ENCODE peak calls at places on chromosomes 7 and 10, in ten cellular contexts. P, X, F, Z, B, I, G, L, H and V are unnamed samples.

GRCh38 chr10:126583507-126584200 is 86.8 kb downstream of the C10orf90 start:
- DNase-seq in P (no peak), X (no peak), F (no peak), Z (no peak), B (no peak), I (no peak), G (no peak), L (no peak), H (no peak), V (no peak)

GRCh38 chr10:99966306-99966705 is 43.4 kb downstream of the DNMBP start:
- DNase-seq in P (no peak), X (no peak), F (no peak), Z (no peak), B (peak; percentile 66), I (no peak), G (peak; percentile 78), L (no peak), H (no peak), V (no peak)

GRCh38 chr7:106561151-106561550 is 99.8 kb downstream of the CCDC71L start:
- DNase-seq in P (no peak), X (no peak), F (no peak), Z (no peak), B (no peak), I (no peak), G (no peak), L (no peak), H (no peak), V (no peak)

GRCh38 chr10:80662429-80663211 is 124.9 kb downstream of the SH2D4B start:
- DNase-seq in P (peak; percentile 56), X (peak; percentile 33), F (peak; percentile 95), Z (peak; percentile 45), B (peak; percentile 79), I (peak; percentile 37), G (peak; percentile 91), L (peak; percentile 77), H (peak; percentile 42), V (peak; percentile 93)

GRCh38 chr10:23326541-23327307 is 17.9 kb downstream of the C10orf67 start:
- DNase-seq in P (no peak), X (no peak), F (no peak), Z (no peak), B (no peak), I (no peak), G (no peak), L (no peak), H (no peak), V (no peak)

GRCh38 chr7:91196058-91196457 is 68.2 kb upstream of the FZD1 start:
- DNase-seq in P (no peak), X (no peak), F (no peak), Z (no peak), B (no peak), I (no peak), G (no peak), L (no peak), H (no peak), V (no peak)

GRCh38 chr7:111788426-111788825 is 226.1 kb upstream of the IMMP2L start:
- DNase-seq in P (no peak), X (no peak), F (peak; percentile 67), Z (no peak), B (no peak), I (no peak), G (no peak), L (no peak), H (no peak), V (peak; percentile 19)

GRCh38 chr10:125152646-125153368 is 7.6 kb downstream of the CTBP2 start:
- DNase-seq in P (no peak), X (no peak), F (peak; percentile 32), Z (no peak), B (no peak), I (no peak), G (peak; percentile 37), L (peak; percentile 54), H (no peak), V (peak; percentile 52)

GRCh38 chr10:14879055-14879800 is 562 bp downstream of the SUV39H2 start:
- DNase-seq in P (peak; percentile 5), X (peak; percentile 24), F (peak; percentile 60), Z (peak; percentile 10), B (peak; percentile 28), I (peak; percentile 31), G (no peak), L (no peak), H (peak; percentile 24), V (peak; percentile 67)

GRCh38 chr10:123972481-123973401 is 81.1 kb upstream of the CPXM2 start:
- DNase-seq in P (no peak), X (no peak), F (peak; percentile 80), Z (no peak), B (no peak), I (no peak), G (no peak), L (no peak), H (no peak), V (peak; percentile 71)

GRCh38 chr7:1288390-1288995 is 55.8 kb downstream of the UNCX start:
- DNase-seq in P (no peak), X (no peak), F (no peak), Z (no peak), B (no peak), I (no peak), G (no peak), L (no peak), H (no peak), V (no peak)

GRCh38 chr7:129126314-129126713 is 18.2 kb upstream of the TSPAN33 start:
- DNase-seq in P (no peak), X (no peak), F (no peak), Z (no peak), B (no peak), I (no peak), G (no peak), L (no peak), H (no peak), V (no peak)

GRCh38 chr10:167383-167782 is 32.1 kb downstream of the ZMYND11 start:
- DNase-seq in P (no peak), X (no peak), F (no peak), Z (no peak), B (no peak), I (no peak), G (no peak), L (no peak), H (no peak), V (no peak)

GRCh38 chr10:74104996-74105395 is 45.6 kb downstream of the AP3M1 start:
- DNase-seq in P (no peak), X (no peak), F (no peak), Z (no peak), B (no peak), I (no peak), G (no peak), L (no peak), H (no peak), V (no peak)

GRCh38 chr7:3154881-3155494 is 111.3 kb upstream of the CARD11 start:
- DNase-seq in P (peak; percentile 59), X (peak; percentile 18), F (peak; percentile 58), Z (peak; percentile 33), B (peak; percentile 60), I (peak; percentile 68), G (peak; percentile 34), L (no peak), H (peak; percentile 25), V (peak; percentile 62)

GRCh38 chr7:42902361-42902760 is 9.5 kb downstream of the C7orf25 start:
- DNase-seq in P (no peak), X (no peak), F (no peak), Z (no peak), B (no peak), I (no peak), G (no peak), L (no peak), H (no peak), V (no peak)

GRCh38 chr10:46255696-46256355 is 31.0 kb upstream of the ANTXRL start:
- DNase-seq in P (peak; percentile 28), X (no peak), F (peak; percentile 71), Z (peak; percentile 23), B (peak; percentile 45), I (peak; percentile 60), G (peak; percentile 27), L (peak; percentile 61), H (peak; percentile 22), V (peak; percentile 65)